ENCODE peak calls at places on chromosomes 1 and 21, in ten cellular contexts. W, N, I, A, R, V, C, Y, K and D are unnamed samples.

GRCh38 chr1:201636581-201636980 is 97.7 kb downstream of the NAV1 start:
- DNase-seq in W (no peak), N (no peak), I (peak), A (no peak), R (no peak), V (no peak), C (no peak), Y (no peak), K (no peak), D (no peak)

GRCh38 chr1:58528518-58528917 is 18.0 kb downstream of the OMA1 start:
- DNase-seq in W (no peak), N (no peak), I (peak), A (no peak), R (no peak), V (no peak), C (no peak), Y (no peak), K (no peak), D (no peak)

GRCh38 chr1:177340601-177341067 is 169.9 kb downstream of the BRINP2 start:
- DNase-seq in W (no peak), N (no peak), I (peak), A (no peak), R (no peak), V (no peak), C (no peak), Y (no peak), K (no peak), D (no peak)

GRCh38 chr1:223285452-223285851 is 78.5 kb downstream of the SUSD4 start:
- DNase-seq in W (no peak), N (no peak), I (no peak), A (no peak), R (no peak), V (no peak), C (no peak), Y (no peak), K (no peak), D (no peak)

GRCh38 chr1:47298025-47298699 is 15.8 kb downstream of the STIL start:
- DNase-seq in W (no peak), N (no peak), I (no peak), A (no peak), R (no peak), V (no peak), C (no peak), Y (no peak), K (no peak), D (no peak)

GRCh38 chr21:45937721-45938452 is 43.7 kb upstream of the COL6A1 start:
- DNase-seq in W (no peak), N (no peak), I (no peak), A (no peak), R (no peak), V (no peak), C (no peak), Y (no peak), K (no peak), D (no peak)

GRCh38 chr1:227789881-227790400 is 25.5 kb upstream of the PRSS38 start:
- DNase-seq in W (no peak), N (no peak), I (no peak), A (no peak), R (peak), V (no peak), C (no peak), Y (no peak), K (no peak), D (no peak)

GRCh38 chr1:33346921-33347649 is 26.2 kb upstream of the A3GALT2 start:
- DNase-seq in W (no peak), N (peak), I (peak), A (peak), R (no peak), V (no peak), C (no peak), Y (no peak), K (no peak), D (no peak)

GRCh38 chr1:192601145-192602048 is 25.8 kb downstream of the RGS1 start:
- DNase-seq in W (no peak), N (no peak), I (peak), A (no peak), R (no peak), V (no peak), C (no peak), Y (no peak), K (no peak), D (no peak)

GRCh38 chr1:243716901-243717300 is 133.1 kb downstream of the AKT3 start:
- DNase-seq in W (no peak), N (no peak), I (no peak), A (no peak), R (no peak), V (no peak), C (no peak), Y (no peak), K (no peak), D (no peak)

DNA sequence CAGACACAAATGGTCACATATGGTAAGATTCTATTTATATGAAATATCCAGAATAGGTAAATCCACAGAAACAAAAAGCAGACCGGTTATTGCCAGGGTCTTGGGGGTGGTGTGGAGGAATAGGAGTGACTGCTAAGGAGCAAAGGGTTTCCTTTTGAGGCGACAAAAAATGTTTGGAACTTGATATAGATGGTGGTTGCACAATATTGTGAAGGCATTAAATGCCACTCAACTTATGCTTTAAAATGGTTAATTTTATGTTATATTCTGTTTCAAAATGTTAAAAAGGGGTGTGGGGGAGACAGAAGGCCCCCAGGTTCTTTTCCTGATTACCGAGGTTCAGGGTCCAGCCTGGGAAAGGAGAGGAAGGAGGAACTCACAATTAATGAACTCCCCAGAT is 304.4 kb downstream of the RRAGC start:
- DNase-seq in W (no peak), N (no peak), I (no peak), A (no peak), R (no peak), V (no peak), C (no peak), Y (no peak), K (no peak), D (no peak)
- H3K4me3 ChIP-seq in W (no peak), N (no peak), I (no peak), A (no peak), R (no peak), V (no peak), C (no peak), Y (no peak), K (no peak), D (no peak)

DNA sequence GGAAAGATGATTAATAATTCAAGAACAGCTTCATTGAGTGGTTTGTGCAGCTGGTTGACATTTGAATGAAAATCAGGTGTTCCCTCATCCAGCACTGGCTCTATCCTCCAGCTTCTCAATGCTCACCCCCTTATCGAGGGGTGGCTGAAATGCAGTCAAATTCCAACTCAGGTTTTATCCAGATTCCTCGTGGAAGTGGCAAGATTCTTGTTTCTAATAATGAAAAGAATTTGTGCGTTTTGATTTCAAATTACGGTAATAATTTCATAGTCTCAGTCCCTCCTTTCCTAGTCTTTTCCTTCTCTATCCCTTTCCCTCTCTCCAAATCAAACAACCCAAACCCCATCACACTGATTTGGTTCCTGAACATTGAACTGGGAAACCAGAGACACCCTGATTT is 3.1 kb downstream of the CNIH3 start:
- DNase-seq in W (no peak), N (no peak), I (no peak), A (no peak), R (no peak), V (no peak), C (no peak), Y (no peak), K (no peak), D (no peak)
- H3K4me3 ChIP-seq in W (no peak), N (no peak), I (peak), A (no peak), R (no peak), V (no peak), C (no peak), Y (no peak), K (no peak), D (no peak)

GRCh38 chr1:206770531-206771352 is at the start of gene IL19:
- DNase-seq in W (no peak), N (no peak), I (peak), A (no peak), R (no peak), V (no peak), C (peak), Y (peak), K (no peak), D (no peak)
- H3K4me3 ChIP-seq in W (no peak), N (no peak), I (no peak), A (no peak), R (no peak), V (no peak), C (peak), Y (peak), K (peak), D (no peak)

DNA sequence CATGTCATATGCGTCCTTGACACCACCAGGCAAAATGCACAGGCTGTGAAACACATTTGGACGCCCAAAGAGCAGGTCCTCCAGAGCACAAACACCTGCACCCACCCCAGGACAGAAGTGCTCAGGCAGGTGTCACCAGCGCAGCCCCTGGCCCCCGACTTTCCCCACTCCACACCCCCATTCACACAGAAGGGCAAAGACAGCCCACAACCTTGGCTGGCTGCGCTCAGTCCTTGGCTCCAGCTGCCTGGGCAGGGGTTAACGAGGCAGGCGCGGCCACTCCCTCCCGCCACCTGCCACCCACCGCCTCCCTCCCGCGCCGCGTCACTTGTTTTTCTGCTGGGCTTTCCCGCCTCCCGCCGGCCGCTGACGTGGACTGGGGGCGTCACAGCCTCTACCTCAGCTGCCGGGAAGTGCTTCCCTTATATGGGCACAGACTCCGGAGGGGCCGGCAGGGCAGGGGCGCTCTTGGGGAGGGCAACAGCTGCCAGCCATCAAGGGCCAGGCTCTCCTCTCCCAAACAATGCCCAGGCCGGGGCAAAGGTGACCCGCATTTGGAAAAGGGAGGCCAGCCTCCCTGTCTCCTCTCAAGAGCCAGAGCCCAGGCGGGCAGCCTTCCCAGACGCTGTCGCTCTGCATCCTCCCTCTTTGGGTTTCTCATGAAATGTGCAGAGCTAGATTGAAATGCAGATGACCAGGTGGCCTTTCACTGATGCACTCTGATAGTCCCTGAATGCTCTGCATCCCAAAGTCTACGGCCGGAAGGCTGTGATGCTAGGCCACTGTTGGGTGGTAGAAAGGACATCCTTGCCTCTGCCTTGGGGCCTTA is 14.8 kb upstream of the BTG2 start:
- DNase-seq in W (peak), N (no peak), I (peak), A (peak), R (peak), V (no peak), C (peak), Y (peak), K (peak), D (peak)
- H3K4me3 ChIP-seq in W (peak), N (peak), I (no peak), A (no peak), R (peak), V (no peak), C (peak), Y (peak), K (peak), D (peak)

GRCh38 chr1:7961199-7962010 is at the start of gene PARK7:
- DNase-seq in W (peak), N (peak), I (peak), A (peak), R (peak), V (peak), C (peak), Y (peak), K (peak), D (peak)

GRCh38 chr1:7964476-7964875 is 3.0 kb downstream of the PARK7 start:
- DNase-seq in W (no peak), N (no peak), I (no peak), A (no peak), R (no peak), V (no peak), C (no peak), Y (no peak), K (no peak), D (no peak)

GRCh38 chr1:7962011-7962335 is 462 bp downstream of the PARK7 start:
- DNase-seq in W (no peak), N (no peak), I (no peak), A (no peak), R (no peak), V (no peak), C (no peak), Y (no peak), K (no peak), D (no peak)

GRCh38 chr1:7960867-7961198 is 678 bp upstream of the PARK7 start:
- DNase-seq in W (no peak), N (no peak), I (no peak), A (peak), R (no peak), V (no peak), C (no peak), Y (no peak), K (no peak), D (no peak)

DNA sequence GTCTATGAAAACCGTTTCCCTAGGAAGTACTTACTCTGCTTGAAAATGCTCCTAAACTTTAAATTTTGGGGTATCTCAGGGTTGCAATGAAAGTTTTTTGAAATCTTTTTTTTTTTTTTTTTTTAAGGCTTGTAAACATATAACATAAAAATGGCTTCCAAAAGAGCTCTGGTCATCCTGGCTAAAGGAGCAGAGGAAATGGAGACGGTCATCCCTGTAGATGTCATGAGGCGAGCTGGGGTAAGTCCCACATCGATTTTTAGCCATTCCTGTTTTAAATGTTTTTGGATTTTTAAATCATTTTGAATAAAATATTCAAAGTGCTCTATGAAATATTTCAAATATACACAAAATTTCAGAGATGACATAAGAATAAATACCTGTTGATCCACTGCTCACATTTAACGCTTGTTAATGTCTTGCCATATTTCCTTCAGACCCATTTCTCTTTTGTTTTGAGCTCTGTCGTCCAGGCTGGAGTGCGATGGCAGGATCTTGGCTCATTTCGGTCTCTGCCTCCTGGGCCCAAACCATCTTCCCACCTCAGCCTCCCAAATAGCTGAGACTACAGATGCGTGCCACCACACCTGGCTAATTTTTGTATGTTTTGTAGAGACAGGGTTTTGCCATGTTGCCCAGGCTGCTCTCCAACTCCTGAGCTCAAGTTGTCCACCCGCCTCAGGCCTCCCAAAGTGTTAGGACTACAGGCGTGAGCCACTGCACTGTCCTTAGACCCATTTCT is 1.3 kb downstream of the PARK7 start:
- DNase-seq in W (no peak), N (no peak), I (no peak), A (peak), R (no peak), V (no peak), C (peak), Y (no peak), K (no peak), D (no peak)
- H3K4me3 ChIP-seq in W (peak), N (peak), I (peak), A (no peak), R (peak), V (peak), C (peak), Y (peak), K (peak), D (peak)

DNA sequence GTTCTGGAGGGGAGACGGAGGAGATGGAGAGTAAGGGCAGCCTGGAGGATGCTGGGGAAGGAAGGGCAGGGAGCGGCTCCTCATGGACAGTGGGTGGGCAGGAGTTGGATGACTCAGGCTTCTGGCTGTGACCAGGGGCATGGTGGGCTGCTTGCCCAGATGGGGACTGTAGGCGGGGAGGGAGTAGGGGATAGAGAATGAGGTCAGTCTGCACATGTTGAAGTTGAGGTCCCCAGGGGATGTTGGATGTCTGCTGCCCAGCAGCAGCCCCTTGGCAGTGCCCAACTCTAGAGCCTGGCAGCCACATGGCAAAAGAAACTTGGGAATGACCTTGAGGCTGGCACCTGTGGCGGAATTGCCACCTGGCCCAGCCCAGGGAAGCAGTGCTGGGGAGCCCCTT is 6.4 kb downstream of the SELENON start:
- DNase-seq in W (no peak), N (no peak), I (peak), A (no peak), R (no peak), V (no peak), C (no peak), Y (peak), K (no peak), D (no peak)
- H3K4me3 ChIP-seq in W (no peak), N (no peak), I (no peak), A (no peak), R (no peak), V (no peak), C (no peak), Y (peak), K (no peak), D (no peak)

DNA sequence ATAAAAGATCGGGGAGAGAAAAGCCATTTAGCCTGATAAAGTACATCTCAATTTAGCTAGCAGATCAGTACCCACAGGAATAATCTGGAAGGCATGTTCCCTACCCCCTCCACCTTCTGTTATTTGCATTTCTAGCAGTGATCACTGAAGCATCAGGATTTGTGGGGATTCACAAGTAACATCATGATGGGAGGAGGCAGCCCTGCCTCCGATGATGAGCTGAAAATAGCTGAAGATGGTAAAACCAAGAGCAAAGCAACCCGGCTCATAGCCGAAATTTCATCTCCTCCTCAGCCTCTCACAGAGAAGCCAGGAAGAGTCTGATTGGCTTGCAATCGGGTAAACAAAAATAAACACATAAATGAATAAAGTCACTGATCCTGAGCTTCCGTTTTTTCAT is 2.4 kb downstream of the CCSAP start:
- DNase-seq in W (no peak), N (no peak), I (no peak), A (no peak), R (no peak), V (no peak), C (no peak), Y (no peak), K (no peak), D (peak)
- H3K4me3 ChIP-seq in W (no peak), N (no peak), I (no peak), A (no peak), R (peak), V (no peak), C (no peak), Y (no peak), K (no peak), D (peak)